ENCODE peak calls at places on chromosomes 5 and 9, in eight cellular contexts. X is activated T-cell treated with anti-CD3 and anti-CD28 coated beads, Interleukin-2, amount 50 U/mL, for 24 hours; Z is left kidney; D is HEK293T; U is AG10803; V is activated T-helper 1 cell treated with anti-CD3 and anti-CD28 coated beads, Interleukin-12 subunit alpha, Interleukin-12 subunit beta, Interleukin-2, Interleukin-4 antibody, amounts not matched to agents 30 ng/mL and 10 ng/mL and 1 ng/mL, durations not matched to agents 14 hours and 24 hours and 36 hours; C is heart left ventricle; K is M059J. R is an unnamed sample.
A peak's percentile ranks its signal among the peaks of the same experiment; 100 is the strongest.

GRCh38 chr9:116147821-116148220 is 5.8 kb upstream of the PAPPA start:
- DNase-seq in X (no peak), Z (no peak), D (no peak), U (no peak), V (no peak), C (no peak), K (no peak), R (no peak)

GRCh38 chr5:174571662-174572397 is 152.6 kb upstream of the MSX2 start:
- DNase-seq in X (no peak), Z (peak; percentile 34), D (peak; percentile 68), U (peak; percentile 76), V (no peak), C (peak; percentile 37), K (peak; percentile 99), R (no peak)

GRCh38 chr5:118592678-118593328 is 395.5 kb downstream of the DTWD2 start:
- DNase-seq in X (no peak), Z (peak; percentile 12), D (peak; percentile 21), U (no peak), V (no peak), C (no peak), K (no peak), R (no peak)

GRCh38 chr9:70609542-70610286 is 195.3 kb upstream of the KLF9 start:
- DNase-seq in X (no peak), Z (no peak), D (no peak), U (peak; percentile 96), V (no peak), C (peak; percentile 71), K (peak; percentile 92), R (no peak)

GRCh38 chr9:94980947-94981632 is 254.6 kb downstream of the AOPEP start:
- DNase-seq in X (no peak), Z (peak; percentile 89), D (peak; percentile 35), U (no peak), V (no peak), C (no peak), K (no peak), R (no peak)

GRCh38 chr5:146007270-146007669 is 70.9 kb downstream of the SH3RF2 start:
- DNase-seq in X (no peak), Z (peak; percentile 32), D (no peak), U (peak; percentile 43), V (no peak), C (no peak), K (peak; percentile 7), R (no peak)

GRCh38 chr5:154467655-154468354 is 10.2 kb downstream of the HAND1 start:
- DNase-seq in X (peak; percentile 86), Z (peak; percentile 90), D (peak; percentile 88), U (peak; percentile 57), V (peak; percentile 54), C (peak; percentile 81), K (peak; percentile 61), R (peak; percentile 78)

GRCh38 chr5:115770466-115770865 is 46.0 kb downstream of the CDO1 start:
- DNase-seq in X (no peak), Z (no peak), D (peak; percentile 17), U (peak; percentile 6), V (no peak), C (no peak), K (no peak), R (no peak)

GRCh38 chr5:172045315-172045632 is 38.8 kb upstream of the FBXW11 start:
- DNase-seq in X (no peak), Z (no peak), D (no peak), U (no peak), V (no peak), C (no peak), K (no peak), R (no peak)

GRCh38 chr5:132886064-132886823 is 12.8 kb downstream of the LEAP2 start:
- DNase-seq in X (no peak), Z (no peak), D (no peak), U (no peak), V (no peak), C (no peak), K (no peak), R (no peak)

R was measured in activated CD8-positive, alpha-beta memory T cell treated with anti-CD3 and anti-CD28 coated beads, Interleukin-2, amount 10 ng/mL, durations not matched to agents 7 days and 5 days.